ENCODE peak calls at places on chromosomes 6 and 20, in five cellular contexts. U, A, G, M and C are unnamed samples.

GRCh38 chr6:5681480-5681879 is 325.2 kb downstream of the NRN1 start:
- DNase-seq in U (no peak), A (no peak), G (peak), M (no peak), C (no peak)

GRCh38 chr6:147699637-147700036 is 191.1 kb downstream of the SAMD5 start:
- DNase-seq in U (peak), A (no peak), G (no peak), M (no peak), C (peak)

GRCh38 chr6:147715035-147715434 is 206.5 kb downstream of the SAMD5 start:
- DNase-seq in U (no peak), A (no peak), G (no peak), M (no peak), C (no peak)

GRCh38 chr6:108621117-108621516 is 60.4 kb downstream of the FOXO3 start:
- DNase-seq in U (peak), A (no peak), G (no peak), M (no peak), C (peak)

GRCh38 chr6:165117121-165117520 is 192.3 kb downstream of the C6orf118 start:
- DNase-seq in U (peak), A (no peak), G (no peak), M (no peak), C (no peak)

GRCh38 chr20:7980332-7981046 is 39.1 kb downstream of the TMX4 start:
- DNase-seq in U (peak), A (no peak), G (peak), M (no peak), C (peak)

GRCh38 chr6:166910601-166911000 is 45.7 kb downstream of the RNASET2 start:
- DNase-seq in U (no peak), A (no peak), G (no peak), M (no peak), C (peak)

GRCh38 chr6:55922406-55922805 is 47.0 kb upstream of the BMP5 start:
- DNase-seq in U (no peak), A (no peak), G (no peak), M (no peak), C (no peak)

GRCh38 chr20:62408640-62409039 is 1.6 kb upstream of the CABLES2 start:
- DNase-seq in U (no peak), A (no peak), G (no peak), M (no peak), C (no peak)

GRCh38 chr6:7505196-7505699 is 36.2 kb upstream of the DSP start:
- DNase-seq in U (peak), A (no peak), G (no peak), M (no peak), C (peak)

GRCh38 chr6:75526502-75527127 is 33.0 kb upstream of the FILIP1 start:
- DNase-seq in U (peak), A (peak), G (peak), M (no peak), C (peak)

GRCh38 chr6:37576336-37576737 is 76.6 kb upstream of the CCDC167 start:
- DNase-seq in U (peak), A (no peak), G (no peak), M (no peak), C (peak)

GRCh38 chr6:30814137-30815084 is 69.9 kb upstream of the DDR1 start:
- DNase-seq in U (peak), A (no peak), G (no peak), M (no peak), C (peak)

GRCh38 chr20:2822073-2822472 is 5.9 kb downstream of the TMEM239 start:
- DNase-seq in U (peak), A (no peak), G (no peak), M (no peak), C (no peak)

GRCh38 chr6:140957334-140957733 is 1175.4 kb upstream of the GJE1 start:
- DNase-seq in U (no peak), A (no peak), G (no peak), M (no peak), C (no peak)

GRCh38 chr20:14848806-14849205 is 511.4 kb upstream of the FLRT3 start:
- DNase-seq in U (no peak), A (no peak), G (no peak), M (no peak), C (no peak)

GRCh38 chr20:5349448-5349847 is 32.7 kb upstream of the PROKR2 start:
- DNase-seq in U (peak), A (no peak), G (no peak), M (no peak), C (peak)

GRCh38 chr6:169158750-169159149 is 94.9 kb downstream of the THBS2 start:
- DNase-seq in U (no peak), A (no peak), G (no peak), M (no peak), C (no peak)

GRCh38 chr6:107272246-107272645 is 156.9 kb upstream of the BEND3 start:
- DNase-seq in U (no peak), A (no peak), G (no peak), M (no peak), C (no peak)

GRCh38 chr20:47428164-47428563 is 71.7 kb upstream of the ZMYND8 start:
- DNase-seq in U (no peak), A (no peak), G (no peak), M (no peak), C (no peak)

GRCh38 chr20:1941226-1941625 is 46.0 kb downstream of the SIRPA start:
- DNase-seq in U (no peak), A (no peak), G (no peak), M (no peak), C (peak)

GRCh38 chr6:31870385-31870921 is 7.8 kb upstream of the NEU1 start:
- DNase-seq in U (no peak), A (no peak), G (no peak), M (no peak), C (no peak)

GRCh38 chr6:25404693-25405169 is 125.6 kb downstream of the CARMIL1 start:
- DNase-seq in U (no peak), A (no peak), G (peak), M (no peak), C (peak)

GRCh38 chr6:32945106-32945761 is 4.4 kb upstream of the HLA-DMB start:
- DNase-seq in U (no peak), A (no peak), G (peak), M (no peak), C (peak)

GRCh38 chr6:162343902-162344226 is 383.7 kb downstream of the PRKN start:
- DNase-seq in U (peak), A (no peak), G (no peak), M (no peak), C (peak)

GRCh38 chr20:61125536-61126180 is 126.4 kb upstream of the CDH4 start:
- DNase-seq in U (no peak), A (no peak), G (no peak), M (no peak), C (no peak)

GRCh38 chr6:125469915-125470314 is 168.1 kb upstream of the HDDC2 start:
- DNase-seq in U (no peak), A (no peak), G (no peak), M (no peak), C (peak)

GRCh38 chr6:42363906-42364859 is 87.5 kb downstream of the TRERF1 start:
- DNase-seq in U (no peak), A (no peak), G (no peak), M (no peak), C (no peak)

GRCh38 chr20:31740208-31740607 is 1.1 kb downstream of the TPX2 start:
- DNase-seq in U (peak), A (no peak), G (no peak), M (no peak), C (peak)

GRCh38 chr20:35320396-35321126 is 28.3 kb upstream of the FAM83C start:
- DNase-seq in U (peak), A (no peak), G (no peak), M (no peak), C (peak)

GRCh38 chr6:27810768-27811298 is 101.4 kb downstream of the OR2B2 start:
- DNase-seq in U (no peak), A (no peak), G (no peak), M (no peak), C (no peak)

GRCh38 chr6:136409598-136409997 is 120.0 kb upstream of the BCLAF1 start:
- DNase-seq in U (no peak), A (no peak), G (no peak), M (no peak), C (no peak)

GRCh38 chr6:3159805-3160781 is 2.7 kb upstream of the TUBB2A start:
- DNase-seq in U (no peak), A (no peak), G (peak), M (peak), C (no peak)

GRCh38 chr6:27777614-27778355 is 134.4 kb downstream of the OR2B2 start:
- DNase-seq in U (no peak), A (no peak), G (no peak), M (no peak), C (no peak)

GRCh38 chr20:12554416-12554815 is 454.4 kb upstream of the SPTLC3 start:
- DNase-seq in U (no peak), A (no peak), G (no peak), M (no peak), C (peak)